ENCODE peak calls at places on chromosomes 5 and 9, in four cellular contexts. One of them, this sample, is unnamed.

GRCh38 chr9:72052122-72052521 is 8.3 kb downstream of the C9orf57 start:
- DNase-seq in skeletal muscle cell: no peak
- DNase-seq in fibroblast of lung: no peak
- DNase-seq in effector memory CD4-positive, alpha-beta T cell: no peak
- DNase-seq in this sample: no peak

GRCh38 chr9:13607746-13608445 is 328.4 kb upstream of the MPDZ start:
- DNase-seq in skeletal muscle cell: no peak
- DNase-seq in effector memory CD4-positive, alpha-beta T cell: no peak
- DNase-seq in fibroblast of lung: no peak
- DNase-seq in this sample: no peak

GRCh38 chr9:136799079-136799853 is 3.1 kb downstream of the CCDC183 start:
- DNase-seq in effector memory CD4-positive, alpha-beta T cell: no peak
- DNase-seq in fibroblast of lung: no peak
- DNase-seq in skeletal muscle cell: no peak
- DNase-seq in this sample: no peak

GRCh38 chr9:113310538-113310937 is 7.4 kb upstream of the RNF183 start:
- DNase-seq in fibroblast of lung: no peak
- DNase-seq in effector memory CD4-positive, alpha-beta T cell: no peak
- DNase-seq in skeletal muscle cell: no peak
- DNase-seq in this sample: no peak

GRCh38 chr5:122252319-122252718 is 59.7 kb upstream of the SNCAIP start:
- DNase-seq in skeletal muscle cell: no peak
- DNase-seq in effector memory CD4-positive, alpha-beta T cell: no peak
- DNase-seq in fibroblast of lung: no peak
- DNase-seq in this sample: no peak

GRCh38 chr5:110951373-110951791 is 120.1 kb upstream of the TSLP start:
- DNase-seq in fibroblast of lung: no peak
- DNase-seq in effector memory CD4-positive, alpha-beta T cell: no peak
- DNase-seq in skeletal muscle cell: no peak
- DNase-seq in this sample: no peak

GRCh38 chr5:151597749-151598148 is 6.6 kb upstream of the FAT2 start:
- DNase-seq in fibroblast of lung: no peak
- DNase-seq in effector memory CD4-positive, alpha-beta T cell: no peak
- DNase-seq in skeletal muscle cell: no peak
- DNase-seq in this sample: no peak

GRCh38 chr5:130385619-130386018 is 481.4 kb downstream of the CHSY3 start:
- DNase-seq in fibroblast of lung: no peak
- DNase-seq in effector memory CD4-positive, alpha-beta T cell: no peak
- DNase-seq in skeletal muscle cell: no peak
- DNase-seq in this sample: no peak

GRCh38 chr5:37212096-37212495 is 37.1 kb downstream of the CPLANE1 start:
- DNase-seq in effector memory CD4-positive, alpha-beta T cell: no peak
- DNase-seq in skeletal muscle cell: no peak
- DNase-seq in fibroblast of lung: no peak
- DNase-seq in this sample: no peak

GRCh38 chr9:134408939-134409737 is 82.9 kb downstream of the RXRA start:
- DNase-seq in effector memory CD4-positive, alpha-beta T cell: no peak
- DNase-seq in skeletal muscle cell: no peak
- DNase-seq in fibroblast of lung: no peak
- DNase-seq in this sample: no peak

GRCh38 chr5:169870221-169870620 is 110.1 kb downstream of the INSYN2B start:
- DNase-seq in effector memory CD4-positive, alpha-beta T cell: no peak
- DNase-seq in skeletal muscle cell: no peak
- DNase-seq in fibroblast of lung: no peak
- DNase-seq in this sample: no peak

GRCh38 chr5:147303251-147303650 is 68.4 kb downstream of the STK32A start:
- DNase-seq in skeletal muscle cell: no peak
- DNase-seq in fibroblast of lung: no peak
- DNase-seq in effector memory CD4-positive, alpha-beta T cell: no peak
- DNase-seq in this sample: no peak

GRCh38 chr5:157913575-157913974 is 54.6 kb upstream of the CLINT1 start:
- DNase-seq in fibroblast of lung: no peak
- DNase-seq in skeletal muscle cell: no peak
- DNase-seq in effector memory CD4-positive, alpha-beta T cell: no peak
- DNase-seq in this sample: no peak

GRCh38 chr9:94799578-94800264 is 73.2 kb downstream of the AOPEP start:
- DNase-seq in skeletal muscle cell: no peak
- DNase-seq in effector memory CD4-positive, alpha-beta T cell: no peak
- DNase-seq in fibroblast of lung: peak; percentile 58
- DNase-seq in this sample: no peak

GRCh38 chr5:168022761-168023160 is 268.7 kb upstream of the WWC1 start:
- DNase-seq in effector memory CD4-positive, alpha-beta T cell: no peak
- DNase-seq in fibroblast of lung: no peak
- DNase-seq in skeletal muscle cell: no peak
- DNase-seq in this sample: no peak

GRCh38 chr9:114688388-114688787 is 6.4 kb upstream of the TEX48 start:
- DNase-seq in effector memory CD4-positive, alpha-beta T cell: no peak
- DNase-seq in fibroblast of lung: no peak
- DNase-seq in skeletal muscle cell: no peak
- DNase-seq in this sample: no peak

GRCh38 chr5:82225525-82226172 is 52.5 kb downstream of the RPS23 start:
- DNase-seq in fibroblast of lung: peak; percentile 75
- DNase-seq in effector memory CD4-positive, alpha-beta T cell: peak; percentile 43
- DNase-seq in skeletal muscle cell: peak; percentile 12
- DNase-seq in this sample: peak; percentile 65

GRCh38 chr5:6750142-6750840 is 37.1 kb downstream of the TENT4A start:
- DNase-seq in fibroblast of lung: no peak
- DNase-seq in effector memory CD4-positive, alpha-beta T cell: no peak
- DNase-seq in skeletal muscle cell: no peak
- DNase-seq in this sample: no peak

GRCh38 chr5:81962041-81962440 is 9.8 kb upstream of the ATG10 start:
- DNase-seq in fibroblast of lung: no peak
- DNase-seq in effector memory CD4-positive, alpha-beta T cell: no peak
- DNase-seq in skeletal muscle cell: no peak
- DNase-seq in this sample: no peak

GRCh38 chr9:136342191-136343120 is 15.1 kb downstream of the GPSM1 start:
- DNase-seq in effector memory CD4-positive, alpha-beta T cell: peak; percentile 37
- DNase-seq in skeletal muscle cell: no peak
- DNase-seq in fibroblast of lung: peak; percentile 84
- DNase-seq in this sample: peak; percentile 49

GRCh38 chr5:27682600-27682999 is 644.2 kb upstream of the CDH9 start:
- DNase-seq in skeletal muscle cell: no peak
- DNase-seq in effector memory CD4-positive, alpha-beta T cell: no peak
- DNase-seq in fibroblast of lung: no peak
- DNase-seq in this sample: no peak

GRCh38 chr9:115672477-115673316 is 480.9 kb upstream of the PAPPA start:
- DNase-seq in skeletal muscle cell: peak; percentile 97
- DNase-seq in fibroblast of lung: peak; percentile 97
- DNase-seq in effector memory CD4-positive, alpha-beta T cell: no peak
- DNase-seq in this sample: no peak

GRCh38 chr5:148961261-148962199 is 101.3 kb downstream of the SH3TC2 start:
- DNase-seq in skeletal muscle cell: no peak
- DNase-seq in fibroblast of lung: peak; percentile 74
- DNase-seq in effector memory CD4-positive, alpha-beta T cell: no peak
- DNase-seq in this sample: no peak

GRCh38 chr5:96978812-96979449 is 43.1 kb downstream of the LNPEP start:
- DNase-seq in fibroblast of lung: peak; percentile 56
- DNase-seq in effector memory CD4-positive, alpha-beta T cell: no peak
- DNase-seq in skeletal muscle cell: no peak
- DNase-seq in this sample: no peak

GRCh38 chr5:145237843-145238242 is 597.3 kb downstream of the PRELID2 start:
- DNase-seq in fibroblast of lung: peak; percentile 66
- DNase-seq in effector memory CD4-positive, alpha-beta T cell: no peak
- DNase-seq in skeletal muscle cell: no peak
- DNase-seq in this sample: no peak

GRCh38 chr5:12934722-12935121 is 1009.8 kb downstream of the DNAH5 start:
- DNase-seq in skeletal muscle cell: no peak
- DNase-seq in fibroblast of lung: no peak
- DNase-seq in effector memory CD4-positive, alpha-beta T cell: no peak
- DNase-seq in this sample: no peak

GRCh38 chr5:163649522-163649921 is 144.1 kb downstream of the MAT2B start:
- DNase-seq in effector memory CD4-positive, alpha-beta T cell: no peak
- DNase-seq in skeletal muscle cell: peak; percentile 68
- DNase-seq in fibroblast of lung: peak; percentile 90
- DNase-seq in this sample: no peak

GRCh38 chr9:134629586-134630392 is 11.8 kb upstream of the COL5A1 start:
- DNase-seq in effector memory CD4-positive, alpha-beta T cell: no peak
- DNase-seq in skeletal muscle cell: no peak
- DNase-seq in fibroblast of lung: no peak
- DNase-seq in this sample: no peak

GRCh38 chr5:177232358-177232757 is 71.2 kb downstream of the RAB24 start:
- DNase-seq in skeletal muscle cell: no peak
- DNase-seq in fibroblast of lung: no peak
- DNase-seq in effector memory CD4-positive, alpha-beta T cell: no peak
- DNase-seq in this sample: no peak

GRCh38 chr5:75616961-75617660 is 5.9 kb downstream of the ANKDD1B start:
- DNase-seq in fibroblast of lung: no peak
- DNase-seq in skeletal muscle cell: no peak
- DNase-seq in effector memory CD4-positive, alpha-beta T cell: no peak
- DNase-seq in this sample: no peak

GRCh38 chr5:126998201-126998631 is 32.1 kb downstream of the MARCHF3 start:
- DNase-seq in effector memory CD4-positive, alpha-beta T cell: no peak
- DNase-seq in skeletal muscle cell: peak; percentile 60
- DNase-seq in fibroblast of lung: peak; percentile 42
- DNase-seq in this sample: no peak

GRCh38 chr5:100693481-100693880 is 158.3 kb downstream of the FAM174A start:
- DNase-seq in fibroblast of lung: no peak
- DNase-seq in effector memory CD4-positive, alpha-beta T cell: no peak
- DNase-seq in skeletal muscle cell: no peak
- DNase-seq in this sample: no peak

GRCh38 chr5:31967461-31967860 is 206.7 kb downstream of the GOLPH3 start:
- DNase-seq in fibroblast of lung: no peak
- DNase-seq in skeletal muscle cell: no peak
- DNase-seq in effector memory CD4-positive, alpha-beta T cell: no peak
- DNase-seq in this sample: no peak
- H3K4me3 ChIP-seq in fibroblast of lung: no peak overlapping the region
- H3K4me3 ChIP-seq in skeletal muscle cell: no peak overlapping the region
- H3K4me3 ChIP-seq in effector memory CD4-positive, alpha-beta T cell: no peak overlapping the region
- H3K4me3 ChIP-seq in this sample: no peak overlapping the region

GRCh38 chr9:8858250-8859161 is 1058.9 kb upstream of the DMAC1 start:
- DNase-seq in fibroblast of lung: no peak
- DNase-seq in effector memory CD4-positive, alpha-beta T cell: no peak
- DNase-seq in skeletal muscle cell: no peak
- DNase-seq in this sample: no peak
- H3K4me3 ChIP-seq in fibroblast of lung: peak overlapping the region; percentile 62
- H3K4me3 ChIP-seq in effector memory CD4-positive, alpha-beta T cell: peak overlapping the region; percentile 10
- H3K4me3 ChIP-seq in skeletal muscle cell: peak overlapping the region; percentile 63
- H3K4me3 ChIP-seq in this sample: no peak overlapping the region

DNA sequence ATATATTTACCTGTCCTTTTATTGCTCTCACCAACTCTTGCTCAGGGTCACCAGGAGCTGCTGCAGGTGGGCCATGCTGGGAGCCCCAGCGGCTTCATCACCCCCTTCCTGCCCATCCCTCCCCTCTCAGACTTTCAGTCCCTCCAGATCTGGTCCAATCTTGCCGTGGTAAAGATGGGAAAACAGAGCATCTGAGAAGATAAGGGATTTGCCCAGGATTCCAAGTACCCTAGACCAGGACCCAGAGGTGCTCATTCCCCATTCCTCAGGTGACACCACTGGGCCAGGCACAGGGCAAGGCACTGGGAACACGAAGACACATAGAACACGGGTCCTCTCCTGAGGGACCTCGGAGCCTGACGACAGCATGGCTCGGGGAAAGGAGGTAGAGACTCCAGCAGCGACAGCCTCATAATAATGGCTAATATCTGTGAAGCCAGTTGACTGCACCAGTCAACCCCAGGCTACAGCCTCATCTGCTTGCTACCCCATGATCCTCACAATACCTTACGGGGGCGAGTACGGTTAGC is 18.0 kb downstream of the TMOD1 start:
- DNase-seq in fibroblast of lung: no peak
- DNase-seq in skeletal muscle cell: no peak
- DNase-seq in effector memory CD4-positive, alpha-beta T cell: no peak
- DNase-seq in this sample: no peak
- H3K4me3 ChIP-seq in fibroblast of lung: no peak overlapping the region
- H3K4me3 ChIP-seq in skeletal muscle cell: no peak overlapping the region
- H3K4me3 ChIP-seq in effector memory CD4-positive, alpha-beta T cell: no peak overlapping the region
- H3K4me3 ChIP-seq in this sample: no peak overlapping the region

GRCh38 chr9:14909631-14910177 is 524 bp downstream of the FREM1 start:
- DNase-seq in effector memory CD4-positive, alpha-beta T cell: no peak
- DNase-seq in skeletal muscle cell: no peak
- DNase-seq in fibroblast of lung: no peak
- DNase-seq in this sample: no peak
- H3K4me3 ChIP-seq in effector memory CD4-positive, alpha-beta T cell: no peak overlapping the region
- H3K4me3 ChIP-seq in skeletal muscle cell: peak overlapping the region; percentile 27
- H3K4me3 ChIP-seq in fibroblast of lung: no peak overlapping the region
- H3K4me3 ChIP-seq in this sample: no peak overlapping the region

GRCh38 chr9:124707667-124708066 is 63.4 kb downstream of the NR6A1 start:
- DNase-seq in fibroblast of lung: no peak
- DNase-seq in effector memory CD4-positive, alpha-beta T cell: no peak
- DNase-seq in skeletal muscle cell: no peak
- DNase-seq in this sample: no peak
- H3K4me3 ChIP-seq in fibroblast of lung: no peak overlapping the region
- H3K4me3 ChIP-seq in effector memory CD4-positive, alpha-beta T cell: no peak overlapping the region
- H3K4me3 ChIP-seq in skeletal muscle cell: no peak overlapping the region
- H3K4me3 ChIP-seq in this sample: no peak overlapping the region

DNA sequence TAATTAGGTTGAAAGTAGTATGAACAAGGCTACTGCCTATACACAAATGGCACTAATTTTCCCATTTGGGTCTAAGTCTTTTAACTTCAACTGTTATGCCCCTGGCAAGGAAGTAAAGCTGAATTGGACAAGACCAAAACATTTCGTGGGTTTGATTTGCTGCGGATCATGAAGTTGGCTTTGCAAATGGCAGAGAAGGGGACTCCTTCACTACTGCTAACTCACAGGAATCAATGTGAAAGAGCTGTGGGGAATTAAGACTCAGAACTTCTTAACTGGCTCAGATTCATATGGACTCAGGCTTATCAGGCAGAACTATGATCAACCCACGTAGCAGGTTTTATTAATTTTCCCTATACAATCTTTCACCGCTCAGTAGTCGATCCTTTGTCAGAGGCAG is 73.8 kb upstream of the IFNE start:
- DNase-seq in effector memory CD4-positive, alpha-beta T cell: no peak
- DNase-seq in fibroblast of lung: peak; percentile 53
- DNase-seq in skeletal muscle cell: no peak
- DNase-seq in this sample: no peak
- H3K4me3 ChIP-seq in effector memory CD4-positive, alpha-beta T cell: no peak overlapping the region
- H3K4me3 ChIP-seq in fibroblast of lung: peak overlapping the region; percentile 97
- H3K4me3 ChIP-seq in skeletal muscle cell: peak overlapping the region; percentile 96
- H3K4me3 ChIP-seq in this sample: no peak overlapping the region

GRCh38 chr9:92762196-92762595 is 2.4 kb downstream of the BICD2 start:
- DNase-seq in effector memory CD4-positive, alpha-beta T cell: no peak
- DNase-seq in skeletal muscle cell: no peak
- DNase-seq in fibroblast of lung: no peak
- DNase-seq in this sample: no peak
- H3K4me3 ChIP-seq in effector memory CD4-positive, alpha-beta T cell: no peak overlapping the region
- H3K4me3 ChIP-seq in skeletal muscle cell: no peak overlapping the region
- H3K4me3 ChIP-seq in fibroblast of lung: no peak overlapping the region
- H3K4me3 ChIP-seq in this sample: no peak overlapping the region

DNA sequence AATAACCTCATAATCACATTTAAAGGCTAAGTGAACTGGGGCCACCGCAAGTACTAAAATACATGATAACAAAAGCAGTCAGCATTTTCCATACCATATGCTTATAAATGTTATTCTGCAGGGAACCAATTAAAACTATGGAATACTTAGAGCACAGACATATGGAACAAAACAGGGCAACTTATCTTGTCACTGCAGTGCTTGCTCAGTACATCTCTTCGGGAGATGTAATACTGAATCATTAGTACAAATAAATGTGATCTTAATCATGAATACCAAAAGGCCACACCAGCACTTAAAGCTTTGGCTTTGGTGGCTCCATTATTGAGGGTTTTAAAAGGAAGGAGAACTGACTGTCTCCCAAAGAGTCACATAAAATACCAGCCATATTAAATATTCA is 32.1 kb downstream of the PRUNE2 start:
- DNase-seq in effector memory CD4-positive, alpha-beta T cell: no peak
- DNase-seq in fibroblast of lung: no peak
- DNase-seq in skeletal muscle cell: no peak
- DNase-seq in this sample: no peak
- H3K4me3 ChIP-seq in effector memory CD4-positive, alpha-beta T cell: no peak overlapping the region
- H3K4me3 ChIP-seq in fibroblast of lung: no peak overlapping the region
- H3K4me3 ChIP-seq in skeletal muscle cell: no peak overlapping the region
- H3K4me3 ChIP-seq in this sample: no peak overlapping the region